ENCODE peak calls at places on chromosomes 16 and 17, in six cellular contexts. One of them, this sample, is unnamed.

GRCh38 chr16:27508476-27508875 is 41.2 kb downstream of the GTF3C1 start:
- DNase-seq in fibroblast of pulmonary artery: no peak
- DNase-seq in CD4-positive, alpha-beta T cell: no peak
- DNase-seq in NCI-H2029 treated with DMSO at 0.1 percent for 48 hours: no peak
- DNase-seq in GM03348: no peak
- DNase-seq in GM23338: no peak
- DNase-seq in this sample: no peak

GRCh38 chr16:20937736-20938135 is 37.2 kb downstream of the LYRM1 start:
- DNase-seq in fibroblast of pulmonary artery: no peak
- DNase-seq in CD4-positive, alpha-beta T cell: no peak
- DNase-seq in NCI-H2029 treated with DMSO at 0.1 percent for 48 hours: no peak
- DNase-seq in GM03348: no peak
- DNase-seq in GM23338: no peak
- DNase-seq in this sample: no peak

GRCh38 chr17:8818654-8819330 is 19.6 kb upstream of the MFSD6L start:
- DNase-seq in fibroblast of pulmonary artery: no peak
- DNase-seq in CD4-positive, alpha-beta T cell: no peak
- DNase-seq in NCI-H2029 treated with DMSO at 0.1 percent for 48 hours: no peak
- DNase-seq in GM03348: no peak
- DNase-seq in GM23338: no peak
- DNase-seq in this sample: no peak

GRCh38 chr17:51120357-51120738 is 320 bp downstream of the SPAG9 start:
- DNase-seq in fibroblast of pulmonary artery: peak
- DNase-seq in CD4-positive, alpha-beta T cell: peak
- DNase-seq in NCI-H2029 treated with DMSO at 0.1 percent for 48 hours: no peak
- DNase-seq in GM03348: peak
- DNase-seq in GM23338: no peak
- DNase-seq in this sample: no peak

GRCh38 chr17:68101075-68101991 is 65.8 kb downstream of the KPNA2 start:
- DNase-seq in fibroblast of pulmonary artery: peak
- DNase-seq in CD4-positive, alpha-beta T cell: peak
- DNase-seq in NCI-H2029 treated with DMSO at 0.1 percent for 48 hours: peak
- DNase-seq in GM03348: peak
- DNase-seq in GM23338: peak
- DNase-seq in this sample: peak

GRCh38 chr16:91484-91883 is 13.5 kb downstream of the MPG start:
- DNase-seq in fibroblast of pulmonary artery: peak
- DNase-seq in CD4-positive, alpha-beta T cell: no peak
- DNase-seq in NCI-H2029 treated with DMSO at 0.1 percent for 48 hours: peak
- DNase-seq in GM03348: no peak
- DNase-seq in GM23338: no peak
- DNase-seq in this sample: no peak

GRCh38 chr16:5252800-5253199 is 155.2 kb upstream of the EEF2KMT start:
- DNase-seq in fibroblast of pulmonary artery: no peak
- DNase-seq in CD4-positive, alpha-beta T cell: no peak
- DNase-seq in NCI-H2029 treated with DMSO at 0.1 percent for 48 hours: no peak
- DNase-seq in GM03348: no peak
- DNase-seq in GM23338: peak
- DNase-seq in this sample: no peak

GRCh38 chr16:72894291-72895151 is 153.4 kb downstream of the ZFHX3 start:
- DNase-seq in fibroblast of pulmonary artery: peak
- DNase-seq in CD4-positive, alpha-beta T cell: no peak
- DNase-seq in NCI-H2029 treated with DMSO at 0.1 percent for 48 hours: no peak
- DNase-seq in GM03348: peak
- DNase-seq in GM23338: no peak
- DNase-seq in this sample: no peak

GRCh38 chr17:60923000-60923399 is 245.3 kb downstream of the BCAS3 start:
- DNase-seq in fibroblast of pulmonary artery: no peak
- DNase-seq in CD4-positive, alpha-beta T cell: no peak
- DNase-seq in NCI-H2029 treated with DMSO at 0.1 percent for 48 hours: no peak
- DNase-seq in GM03348: no peak
- DNase-seq in GM23338: no peak
- DNase-seq in this sample: no peak

GRCh38 chr16:87959391-87959968 is 8.2 kb downstream of the BANP start:
- DNase-seq in fibroblast of pulmonary artery: no peak
- DNase-seq in CD4-positive, alpha-beta T cell: no peak
- DNase-seq in NCI-H2029 treated with DMSO at 0.1 percent for 48 hours: no peak
- DNase-seq in GM03348: no peak
- DNase-seq in GM23338: no peak
- DNase-seq in this sample: no peak

GRCh38 chr17:2816688-2817087 is 20.4 kb downstream of the RAP1GAP2 start:
- DNase-seq in fibroblast of pulmonary artery: no peak
- DNase-seq in CD4-positive, alpha-beta T cell: no peak
- DNase-seq in NCI-H2029 treated with DMSO at 0.1 percent for 48 hours: no peak
- DNase-seq in GM03348: no peak
- DNase-seq in GM23338: no peak
- DNase-seq in this sample: no peak

GRCh38 chr16:58264961-58265479 is 29.8 kb downstream of the PRSS54 start:
- DNase-seq in fibroblast of pulmonary artery: peak
- DNase-seq in CD4-positive, alpha-beta T cell: no peak
- DNase-seq in NCI-H2029 treated with DMSO at 0.1 percent for 48 hours: no peak
- DNase-seq in GM03348: peak
- DNase-seq in GM23338: no peak
- DNase-seq in this sample: no peak

GRCh38 chr17:8696456-8696855 is 48.2 kb downstream of the CCDC42 start:
- DNase-seq in fibroblast of pulmonary artery: no peak
- DNase-seq in CD4-positive, alpha-beta T cell: no peak
- DNase-seq in NCI-H2029 treated with DMSO at 0.1 percent for 48 hours: no peak
- DNase-seq in GM03348: no peak
- DNase-seq in GM23338: peak
- DNase-seq in this sample: no peak

GRCh38 chr17:2212328-2212981 is 91.1 kb downstream of the SMG6 start:
- DNase-seq in fibroblast of pulmonary artery: peak
- DNase-seq in CD4-positive, alpha-beta T cell: no peak
- DNase-seq in NCI-H2029 treated with DMSO at 0.1 percent for 48 hours: no peak
- DNase-seq in GM03348: peak
- DNase-seq in GM23338: no peak
- DNase-seq in this sample: no peak

GRCh38 chr16:2212362-2213324 is 2.0 kb upstream of the BRICD5 start:
- DNase-seq in fibroblast of pulmonary artery: no peak
- DNase-seq in CD4-positive, alpha-beta T cell: no peak
- DNase-seq in NCI-H2029 treated with DMSO at 0.1 percent for 48 hours: no peak
- DNase-seq in GM03348: no peak
- DNase-seq in GM23338: no peak
- DNase-seq in this sample: no peak

This sample was measured in activated T-helper 2 cell treated with anti-CD3 and anti-CD28 coated beads, Interferon-gamma antibody, Interleukin-2, Interleukin-4, amounts not matched to agents 10 μg/mL and 5 μg/mL and 100 μg/mL, durations not matched to agents 14 hours and 24 hours and 36 hours.